ENCODE peak calls at places on chromosome 20, in five cellular contexts. B is coronary artery, A is RWPE1, V is GM06990, P is LNCaP clone FGC. S is an unnamed sample.
A peak's percentile ranks its signal among the peaks of the same experiment; 100 is the strongest.

GRCh38 chr20:7859371-7859802 is 80.9 kb downstream of the HAO1 start:
- DNase-seq in B (no peak), A (peak; percentile 64), V (no peak), P (peak; percentile 10), S (no peak)

GRCh38 chr20:58551631-58552030 is 36.4 kb upstream of the APCDD1L start:
- DNase-seq in B (no peak), A (no peak), V (no peak), P (no peak), S (no peak)

GRCh38 chr20:50041238-50041915 is 58.6 kb downstream of the SNAI1 start:
- DNase-seq in B (no peak), A (no peak), V (no peak), P (no peak), S (no peak)

GRCh38 chr20:47438464-47439381 is 63.0 kb upstream of the NCOA3 start:
- DNase-seq in B (no peak), A (peak; percentile 66), V (peak; percentile 87), P (peak; percentile 25), S (no peak)

GRCh38 chr20:20480689-20481088 is 112.8 kb downstream of the INSM1 start:
- DNase-seq in B (no peak), A (peak; percentile 75), V (no peak), P (no peak), S (peak; percentile 56)

GRCh38 chr20:9838378-9839295 is at the start of gene PAK5:
- DNase-seq in B (peak; percentile 56), A (no peak), V (no peak), P (peak; percentile 2), S (no peak)

GRCh38 chr20:43925215-43925614 is 10.6 kb downstream of the TOX2 start:
- DNase-seq in B (no peak), A (no peak), V (peak; percentile 43), P (no peak), S (no peak)

GRCh38 chr20:4817230-4817671 is 95.5 kb downstream of the PRND start:
- DNase-seq in B (no peak), A (peak; percentile 44), V (no peak), P (no peak), S (peak; percentile 24)

GRCh38 chr20:50194831-50195523 is 4.3 kb downstream of the CEBPB start:
- DNase-seq in B (no peak), A (no peak), V (no peak), P (no peak), S (no peak)

GRCh38 chr20:1833728-1834726 is 61.2 kb upstream of the SIRPA start:
- DNase-seq in B (no peak), A (no peak), V (no peak), P (no peak), S (no peak)

GRCh38 chr20:63365601-63366509 is 4.7 kb upstream of the CHRNA4 start:
- DNase-seq in B (no peak), A (no peak), V (no peak), P (no peak), S (no peak)

GRCh38 chr20:63368151-63368550 is 7.0 kb upstream of the CHRNA4 start:
- DNase-seq in B (no peak), A (no peak), V (no peak), P (no peak), S (no peak)

GRCh38 chr20:63367446-63368055 is 6.4 kb upstream of the CHRNA4 start:
- DNase-seq in B (no peak), A (no peak), V (no peak), P (no peak), S (no peak)

GRCh38 chr20:63364801-63365585 is 3.8 kb upstream of the CHRNA4 start:
- DNase-seq in B (no peak), A (no peak), V (no peak), P (no peak), S (no peak)

GRCh38 chr20:63366658-63367360 is 5.7 kb upstream of the CHRNA4 start:
- DNase-seq in B (no peak), A (no peak), V (no peak), P (no peak), S (no peak)
- TF ChIP-seq CTCF in B (no peak), A (no peak), V (no peak), P (no peak), S (no peak)

GRCh38 chr20:24872291-24873014 is 76.6 kb upstream of the CST7 start:
- DNase-seq in B (no peak), A (no peak), V (peak; percentile 62), P (no peak), S (no peak)
- TF ChIP-seq CTCF in B (no peak), A (no peak), V (peak; percentile 12), P (no peak), S (no peak)

GRCh38 chr20:51562334-51563140 is 20.0 kb upstream of the NFATC2 start:
- DNase-seq in B (peak; percentile 94), A (peak; percentile 87), V (no peak), P (peak; percentile 72), S (peak; percentile 81)
- TF ChIP-seq CTCF in B (no peak), A (no peak), V (no peak), P (peak; percentile 14), S (no peak)

GRCh38 chr20:35541783-35542662 is at the start of gene ERGIC3:
- DNase-seq in B (peak; percentile 97), A (peak; percentile 98), V (peak; percentile 94), P (peak; percentile 84), S (peak; percentile 85)
- TF ChIP-seq CTCF in B (no peak), A (no peak), V (no peak), P (no peak), S (no peak)

GRCh38 chr20:38893056-38893455 is 33.2 kb upstream of the FAM83D start:
- DNase-seq in B (no peak), A (no peak), V (no peak), P (no peak), S (no peak)

GRCh38 chr20:38895098-38895949 is 30.9 kb upstream of the FAM83D start:
- DNase-seq in B (no peak), A (no peak), V (no peak), P (no peak), S (no peak)

GRCh38 chr20:38893485-38894090 is 32.6 kb upstream of the FAM83D start:
- DNase-seq in B (no peak), A (peak; percentile 91), V (peak; percentile 88), P (no peak), S (no peak)

GRCh38 chr20:38896009-38896594 is 30.1 kb upstream of the FAM83D start:
- DNase-seq in B (no peak), A (no peak), V (no peak), P (no peak), S (no peak)

DNA sequence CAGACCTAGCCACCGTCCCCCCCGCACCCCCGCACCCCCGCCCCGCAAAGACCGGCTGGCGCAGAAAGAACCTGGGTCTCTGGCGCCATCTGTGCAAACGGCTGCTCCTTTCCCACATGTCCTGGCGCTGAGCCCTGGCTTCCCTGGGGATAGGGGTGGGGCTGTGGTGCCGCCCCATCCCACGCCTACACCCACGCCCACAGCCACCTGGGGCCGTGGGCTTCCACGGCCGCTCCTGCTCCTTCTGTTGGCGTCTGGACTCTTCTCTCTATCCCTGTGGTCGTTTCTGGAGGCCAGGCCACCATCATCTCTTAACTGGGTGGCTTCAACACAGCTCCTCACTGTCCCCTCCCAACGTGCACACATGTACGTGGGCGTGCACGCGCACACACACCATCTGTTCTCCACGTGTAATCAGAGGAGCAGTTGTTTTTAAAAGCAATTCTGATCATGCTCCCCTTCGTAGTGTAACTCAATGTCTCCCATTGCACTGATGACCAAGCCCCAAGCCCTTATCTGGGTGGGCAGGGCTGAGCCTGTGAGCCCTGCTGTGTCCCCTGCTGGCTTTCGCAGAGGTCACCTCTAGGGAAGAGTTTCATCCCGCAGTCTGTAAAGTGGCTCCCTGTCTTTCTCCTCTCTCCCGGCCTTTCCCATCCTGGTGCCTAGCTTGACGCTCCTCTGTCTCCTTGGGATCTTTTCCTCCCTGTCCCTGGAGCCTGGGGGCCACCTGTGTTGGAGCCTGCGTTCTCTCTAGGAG is 31.9 kb upstream of the FAM83D start:
- DNase-seq in B (no peak), A (no peak), V (no peak), P (no peak), S (no peak)
- TF ChIP-seq CTCF in B (no peak), A (peak; percentile 27), V (no peak), P (no peak), S (no peak)

DNA sequence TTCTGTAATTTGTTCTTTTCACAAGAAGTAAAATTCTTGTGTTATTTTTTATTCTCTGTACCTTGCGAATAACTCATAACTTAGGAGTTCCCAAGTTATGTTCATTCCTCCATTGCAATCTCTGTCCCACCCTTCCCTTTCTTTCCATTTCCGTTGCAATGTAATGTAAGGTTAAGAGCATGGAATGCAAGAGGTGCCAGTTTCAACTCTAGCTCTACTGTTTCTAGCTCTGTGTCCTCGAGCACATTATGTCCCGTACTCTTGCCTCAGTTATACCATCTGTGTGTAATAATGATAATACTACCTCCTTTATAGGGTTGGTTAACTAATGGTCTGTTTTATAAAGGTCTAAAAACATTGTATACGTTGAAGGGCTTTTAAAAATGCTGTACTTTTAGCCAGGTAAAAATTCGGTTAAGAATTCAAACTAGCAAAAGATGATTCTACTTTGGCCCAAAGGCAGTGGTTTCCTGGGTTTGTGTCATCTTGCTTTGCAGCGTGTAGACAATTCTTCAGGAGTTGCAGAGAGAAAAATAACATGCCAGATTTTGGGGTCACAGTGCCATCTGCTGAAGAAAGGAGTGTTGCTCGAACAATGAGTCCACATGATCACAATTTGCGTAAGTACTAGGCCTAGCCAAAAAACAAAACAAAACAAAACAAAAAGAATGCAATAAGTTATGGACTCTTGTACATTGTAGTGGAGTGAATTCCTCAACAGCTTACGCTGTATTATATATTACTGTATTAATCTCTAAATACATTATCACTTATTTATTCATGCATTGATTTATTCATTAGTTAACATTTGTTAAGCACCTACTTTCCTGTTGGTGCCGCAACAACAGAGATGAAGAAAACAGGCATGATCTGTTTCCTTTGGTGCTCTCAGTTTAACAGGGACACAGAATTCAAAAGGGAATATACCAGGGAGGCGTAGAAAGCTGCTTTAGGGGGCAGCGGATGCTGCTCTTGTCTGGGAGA is 10.0 kb upstream of the PFDN4 start:
- DNase-seq in B (no peak), A (peak; percentile 78), V (no peak), P (no peak), S (peak; percentile 49)
- TF ChIP-seq CTCF in B (no peak), A (peak; percentile 92), V (peak; percentile 27), P (peak; percentile 46), S (peak; percentile 56)

DNA sequence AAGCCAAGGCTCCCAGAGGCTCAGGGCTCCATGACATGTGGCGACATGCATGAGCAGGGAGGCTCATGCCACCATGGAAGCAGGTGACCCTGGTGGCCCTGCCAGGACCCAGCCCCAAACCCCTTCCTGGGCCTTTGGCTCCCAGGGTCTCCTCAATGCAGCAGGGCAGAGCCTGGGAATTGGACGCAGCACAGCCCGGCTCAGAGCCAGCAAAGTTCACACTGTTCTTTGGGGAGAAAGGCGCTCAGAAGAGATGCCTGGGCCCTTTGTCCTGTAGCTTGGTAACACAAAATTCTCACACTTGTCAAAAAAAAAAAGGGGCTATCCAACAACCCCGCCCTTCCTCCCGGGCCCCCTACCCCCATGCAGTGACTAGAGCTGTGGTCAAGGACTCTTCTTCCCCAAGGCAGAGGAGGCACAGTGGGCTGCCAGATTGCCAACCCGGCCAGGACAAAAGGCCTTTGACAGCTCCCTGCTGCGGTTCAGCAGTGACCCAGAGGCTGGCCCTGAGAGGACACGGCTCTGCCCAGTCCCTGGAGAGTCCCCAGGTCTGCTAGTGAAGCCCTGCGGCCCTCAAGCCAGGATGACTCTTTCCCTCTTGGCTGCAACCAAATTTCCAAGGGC is 2.0 kb downstream of the NKAIN4 start:
- DNase-seq in B (no peak), A (no peak), V (no peak), P (no peak), S (no peak)
- TF ChIP-seq CTCF in B (no peak), A (no peak), V (no peak), P (no peak), S (no peak)

GRCh38 chr20:60009826-60010616 is 51.8 kb downstream of the CDH26 start:
- DNase-seq in B (peak; percentile 4), A (no peak), V (no peak), P (no peak), S (no peak)
- TF ChIP-seq CTCF in B (no peak), A (no peak), V (peak; percentile 17), P (no peak), S (no peak)

GRCh38 chr20:362271-363254 is 15.7 kb downstream of the NRSN2 start:
- DNase-seq in B (no peak), A (peak; percentile 96), V (peak; percentile 45), P (peak; percentile 95), S (no peak)
- TF ChIP-seq CTCF in B (no peak), A (no peak), V (peak; percentile 22), P (peak; percentile 65), S (peak; percentile 24)

S was measured in AG09319.